ENCODE peak calls at places on chromosome 13, in eight cellular contexts. P is type B pancreatic cell; W is foreskin fibroblast; C is iris pigment epithelial cell; V is DMS153; Q is left cardiac atrium; X is stimulated activated CD4-positive, alpha-beta T cell treated with anti-CD3 and anti-CD28 coated beads, Interleukin-2, amount 100 ng/mL, for 48 hours; H is tibial artery. R is an unnamed sample.
A peak's percentile ranks its signal among the peaks of the same experiment; 100 is the strongest.

GRCh38 chr13:85236431-85236830 is 562.8 kb downstream of the SLITRK6 start:
- DNase-seq in V (no peak), P (no peak), H (no peak), C (peak; percentile 56), W (peak; percentile 73), X (no peak), Q (no peak), R (peak; percentile 11)

GRCh38 chr13:20369886-20370361 is 137.8 kb upstream of the GJB6 start:
- DNase-seq in C (no peak), X (no peak), V (no peak), Q (no peak), H (no peak), W (no peak), P (no peak), R (no peak)

GRCh38 chr13:64871742-64872141 is 2358.4 kb downstream of the PCDH9 start:
- DNase-seq in C (no peak), P (no peak), V (no peak), H (no peak), X (no peak), W (no peak), Q (peak; percentile 18), R (no peak)

GRCh38 chr13:41315466-41316047 is 4.5 kb downstream of the NAA16 start:
- DNase-seq in Q (no peak), P (no peak), C (peak; percentile 55), H (no peak), W (peak; percentile 35), V (no peak), X (no peak), R (no peak)

GRCh38 chr13:19957320-19958118 is 1.0 kb upstream of the ZMYM2 start:
- DNase-seq in C (peak; percentile 85), X (peak; percentile 77), V (peak; percentile 52), Q (peak; percentile 85), W (peak; percentile 83), H (peak; percentile 79), P (peak; percentile 84), R (peak; percentile 51)

GRCh38 chr13:77699059-77699680 is 1.7 kb downstream of the SLAIN1 start:
- DNase-seq in W (no peak), C (no peak), X (no peak), Q (no peak), H (no peak), V (no peak), P (no peak), R (no peak)

GRCh38 chr13:108657520-108657919 is 28.1 kb downstream of the MYO16 start:
- DNase-seq in V (no peak), P (no peak), Q (no peak), X (no peak), H (no peak), W (no peak), C (peak; percentile 24), R (no peak)

GRCh38 chr13:50691682-50692263 is 151.7 kb downstream of the DLEU7 start:
- DNase-seq in H (no peak), X (no peak), C (no peak), V (no peak), Q (no peak), W (no peak), P (no peak), R (no peak)

GRCh38 chr13:21075303-21076264 is 14.2 kb upstream of the LATS2 start:
- DNase-seq in V (no peak), W (peak; percentile 55), C (peak; percentile 43), Q (peak; percentile 43), P (peak; percentile 77), X (no peak), H (no peak), R (no peak)

GRCh38 chr13:25478186-25478585 is 106.4 kb downstream of the ATP8A2 start:
- DNase-seq in P (no peak), X (no peak), W (peak; percentile 76), C (no peak), V (no peak), H (no peak), Q (no peak), R (no peak)

GRCh38 chr13:98216135-98216565 is 39.1 kb upstream of the RNF113B start:
- DNase-seq in W (peak; percentile 92), V (no peak), Q (peak; percentile 48), P (no peak), X (no peak), C (peak; percentile 86), H (peak; percentile 32), R (peak; percentile 69)

GRCh38 chr13:48542581-48543341 is 9.9 kb upstream of the RCBTB2 start:
- DNase-seq in W (peak; percentile 35), P (no peak), C (peak; percentile 45), H (peak; percentile 54), V (peak; percentile 70), Q (peak; percentile 45), X (no peak), R (no peak)

GRCh38 chr13:112804374-112804773 is 114.5 kb downstream of the ATP11A start:
- DNase-seq in Q (no peak), V (no peak), H (no peak), P (no peak), W (no peak), C (no peak), X (no peak), R (no peak)

GRCh38 chr13:32537580-32538233 is 888 bp downstream of the N4BP2L2 start:
- DNase-seq in H (peak; percentile 23), W (peak; percentile 29), Q (peak; percentile 39), P (no peak), V (no peak), X (peak; percentile 14), C (peak; percentile 9), R (no peak)